ENCODE peak calls at places on chromosome 20, in five cellular contexts. M is cardiac muscle cell, L is adrenal gland, O is pancreas, R is GM12865. K is an unnamed sample.

GRCh38 chr20:20253039-20253743 is 114.7 kb upstream of the INSM1 start:
- DNase-seq in R (no peak), L (no peak), M (no peak), O (no peak), K (no peak)

GRCh38 chr20:61626412-61626811 is 374.4 kb downstream of the CDH4 start:
- DNase-seq in L (no peak), M (no peak), O (no peak), R (no peak), K (no peak)

GRCh38 chr20:5757949-5758348 is 7.7 kb downstream of the SHLD1 start:
- DNase-seq in M (no peak), L (no peak), R (no peak), O (no peak), K (no peak)

GRCh38 chr20:13492001-13492480 is 146.7 kb downstream of the TASP1 start:
- DNase-seq in R (no peak), M (peak), L (no peak), O (no peak), K (peak)

GRCh38 chr20:51456511-51457280 is 85.8 kb downstream of the NFATC2 start:
- DNase-seq in L (peak), M (peak), R (no peak), O (peak), K (peak)

GRCh38 chr20:31551581-31552081 is 37.4 kb downstream of the HM13 start:
- DNase-seq in L (no peak), R (no peak), M (no peak), O (no peak), K (no peak)

GRCh38 chr20:9903048-9903651 is 64.3 kb upstream of the PAK5 start:
- DNase-seq in R (peak), O (no peak), L (no peak), M (peak), K (no peak)

GRCh38 chr20:17665756-17666155 is 16.3 kb downstream of the RRBP1 start:
- DNase-seq in M (no peak), O (peak), L (no peak), R (no peak), K (no peak)

GRCh38 chr20:40293740-40294139 is 395.3 kb downstream of the MAFB start:
- DNase-seq in L (no peak), M (no peak), O (no peak), R (no peak), K (no peak)

GRCh38 chr20:14449323-14449722 is 111.9 kb upstream of the FLRT3 start:
- DNase-seq in O (no peak), M (no peak), R (no peak), L (no peak), K (peak)

GRCh38 chr20:25081065-25081729 is 744 bp downstream of the VSX1 start:
- DNase-seq in R (no peak), M (peak), L (no peak), O (no peak), K (no peak)
- TF ChIP-seq CTCF in R (no peak), M (no peak), L (no peak), O (no peak), K (no peak)

DNA sequence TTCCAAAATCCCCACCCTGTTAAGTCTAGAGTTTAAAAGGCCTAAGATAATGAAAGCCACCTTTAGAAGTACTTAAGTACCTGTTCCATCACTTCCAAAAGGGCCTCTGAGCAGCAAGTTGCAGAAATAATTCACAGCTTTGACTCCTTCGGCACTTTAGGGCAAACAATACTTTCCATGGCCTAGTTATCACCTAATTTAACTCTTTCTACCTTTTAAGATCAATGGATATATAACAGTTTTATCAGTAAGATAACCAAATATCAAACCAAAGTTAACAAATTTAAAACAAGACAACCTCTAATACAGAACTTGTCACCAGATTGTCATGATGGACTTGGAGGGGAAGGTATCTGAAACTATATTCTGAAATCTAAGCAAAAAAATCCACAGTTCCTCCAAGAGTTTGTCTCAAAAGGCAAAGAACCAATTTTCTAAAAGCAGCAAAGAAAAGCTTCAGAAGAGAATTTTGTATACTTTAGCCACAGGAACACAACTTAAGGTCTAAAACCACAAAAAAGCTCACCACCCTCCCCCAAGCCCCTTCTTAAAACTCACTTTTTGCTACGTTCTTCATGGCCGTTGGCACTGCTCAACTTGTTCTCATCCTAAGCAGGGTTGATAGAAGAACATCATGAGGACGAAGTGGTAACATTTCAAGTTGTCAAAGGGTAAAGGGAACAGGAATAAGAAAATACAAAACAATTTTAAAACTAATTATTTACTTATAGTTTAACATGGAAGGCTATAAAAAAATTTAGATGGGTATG is 3.5 kb downstream of the RBM39 start:
- DNase-seq in L (no peak), O (no peak), R (no peak), M (no peak), K (no peak)
- H3K4me3 ChIP-seq in L (no peak), O (peak), R (no peak), M (no peak), K (no peak)

GRCh38 chr20:45823949-45824835 is 2.9 kb downstream of the TNNC2 start:
- DNase-seq in M (peak), O (no peak), R (peak), L (peak), K (no peak)
- TF ChIP-seq CTCF in M (peak), O (no peak), R (peak), L (peak), K (peak)

GRCh38 chr20:36306557-36307411 is 645 bp downstream of the DLGAP4 start:
- DNase-seq in M (no peak), O (no peak), R (no peak), L (no peak), K (no peak)
- H3K4me3 ChIP-seq in M (peak), O (peak), R (no peak), L (no peak), K (no peak)

DNA sequence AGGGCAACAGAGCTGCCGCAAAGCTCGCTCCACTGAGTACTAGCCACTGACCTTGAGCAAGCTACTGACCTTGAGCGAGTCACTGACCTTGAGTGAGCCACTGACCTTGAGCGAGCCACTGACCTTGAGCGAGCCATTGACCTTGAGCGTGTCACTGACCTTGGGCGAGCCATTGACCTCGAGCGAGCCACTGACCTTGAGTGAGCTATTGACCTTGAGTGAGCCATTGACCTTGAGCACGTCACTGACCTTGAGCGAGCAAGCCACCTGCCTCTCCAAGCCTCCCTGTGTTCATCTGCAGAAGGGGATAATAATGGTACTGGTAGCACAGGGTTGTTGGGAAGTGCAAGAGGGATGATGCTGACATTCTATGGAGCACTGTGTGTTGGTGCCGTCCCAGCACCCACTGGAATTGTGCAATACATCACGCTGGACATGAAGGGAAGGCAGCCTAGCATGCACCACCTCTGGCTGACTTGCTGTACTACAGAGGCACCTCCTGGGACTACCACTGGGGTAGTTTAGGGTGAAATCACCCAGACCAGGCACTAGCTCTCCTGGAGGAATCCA is 60.2 kb downstream of the CTCFL start:
- DNase-seq in M (no peak), R (peak), L (peak), O (no peak), K (no peak)
- TF ChIP-seq CTCF in M (peak), R (peak), L (peak), O (no peak), K (peak)

DNA sequence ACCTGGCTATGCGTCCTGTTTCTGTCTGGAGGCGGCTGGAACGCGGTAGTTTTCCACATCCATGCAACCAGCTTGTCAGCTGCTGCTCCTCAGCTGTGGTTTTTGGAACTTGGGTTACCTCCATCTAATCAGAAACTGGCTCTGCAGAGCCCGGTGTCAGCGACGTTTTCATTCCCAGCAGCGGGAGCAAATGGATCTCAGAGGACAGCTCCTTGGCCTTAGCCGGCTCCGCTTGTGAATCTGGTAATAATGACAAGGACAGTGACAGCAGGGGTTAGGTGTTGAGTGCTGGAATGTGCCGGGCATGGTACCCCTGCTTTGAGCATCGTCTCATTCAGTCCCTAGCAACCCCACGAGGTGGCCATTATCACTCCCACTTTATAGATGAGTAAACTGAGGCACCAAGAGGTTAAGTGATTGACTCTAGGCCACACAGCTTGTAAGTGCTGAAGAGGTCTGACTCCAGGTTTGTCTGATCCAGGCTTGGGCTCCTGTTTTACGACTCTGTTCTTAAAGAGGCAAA is 1.3 kb downstream of the SLCO4A1 start:
- DNase-seq in R (no peak), L (no peak), M (no peak), O (no peak), K (no peak)
- H3K4me3 ChIP-seq in R (peak), L (peak), M (no peak), O (peak), K (peak)

GRCh38 chr20:1900321-1900791 is 5.1 kb downstream of the SIRPA start:
- DNase-seq in R (peak), M (peak), L (peak), O (peak), K (peak)
- TF ChIP-seq CTCF in R (peak), M (peak), L (peak), O (peak), K (peak)